ENCODE peak calls at places on chromosomes 4 and X, in seven cellular contexts. C is suprapubic skin, H is K562, F is GM23338, E is H1, G is stomach, O is transverse colon. T is an unnamed sample.

GRCh38 chrX:77731821-77732419 is 54.1 kb downstream of the ATRX start:
- DNase-seq in C (no peak), H (no peak), F (peak; percentile 28), E (no peak), G (no peak), O (no peak), T (no peak)

GRCh38 chr4:126752702-126753101 is 880.1 kb upstream of the INTU start:
- DNase-seq in C (no peak), H (no peak), F (no peak), E (no peak), G (no peak), O (no peak), T (no peak)

GRCh38 chrX:23898412-23898959 is 9.3 kb downstream of the APOO start:
- DNase-seq in C (no peak), H (no peak), F (no peak), E (no peak), G (no peak), O (no peak), T (no peak)

GRCh38 chrX:135931644-135932487 is 38.4 kb downstream of the SAGE1 start:
- DNase-seq in C (no peak), H (peak; percentile 39), F (peak; percentile 76), E (peak; percentile 64), G (peak; percentile 64), O (peak; percentile 56), T (peak; percentile 10)

GRCh38 chr4:73593631-73594241 is 26.5 kb downstream of the RASSF6 start:
- DNase-seq in C (no peak), H (no peak), F (peak; percentile 43), E (no peak), G (no peak), O (no peak), T (no peak)

GRCh38 chrX:31036895-31037294 is 34.9 kb downstream of the FTHL17 start:
- DNase-seq in C (no peak), H (peak; percentile 28), F (peak; percentile 60), E (peak; percentile 45), G (peak; percentile 57), O (peak; percentile 30), T (peak; percentile 3)

GRCh38 chrX:113305496-113305895 is 464.9 kb upstream of the AMOT start:
- DNase-seq in C (no peak), H (no peak), F (no peak), E (no peak), G (no peak), O (no peak), T (no peak)

GRCh38 chr4:10302096-10302495 is 155.1 kb downstream of the ZNF518B start:
- DNase-seq in C (no peak), H (no peak), F (no peak), E (no peak), G (no peak), O (no peak), T (no peak)

DNA sequence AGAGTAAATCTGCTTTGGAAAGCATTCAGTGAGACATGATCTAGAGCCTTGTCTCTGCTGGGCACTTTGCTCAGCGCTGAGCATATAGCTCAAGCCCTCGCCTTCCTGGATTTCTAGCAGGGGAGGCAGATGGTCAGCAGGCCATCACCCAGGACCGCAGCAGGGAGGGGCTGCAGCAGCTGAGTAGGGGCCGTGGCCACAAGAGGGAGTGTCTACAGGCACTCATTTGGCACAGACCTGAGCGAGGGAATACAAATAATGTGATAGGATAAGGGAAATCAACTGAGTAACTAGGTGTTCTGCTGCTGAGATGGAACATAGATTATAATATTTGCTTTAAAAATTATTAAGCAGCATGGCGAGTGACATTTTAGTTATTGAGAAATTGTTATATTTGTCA is 30.2 kb downstream of the OFD1 start:
- DNase-seq in C (no peak), H (no peak), F (peak; percentile 59), E (no peak), G (peak; percentile 60), O (no peak), T (peak; percentile 23)
- TF ChIP-seq CTCF in C (no peak), H (peak; percentile 26), F (peak; percentile 48), E (peak; percentile 48), G (no peak), O (no peak), T (peak; percentile 41)

DNA sequence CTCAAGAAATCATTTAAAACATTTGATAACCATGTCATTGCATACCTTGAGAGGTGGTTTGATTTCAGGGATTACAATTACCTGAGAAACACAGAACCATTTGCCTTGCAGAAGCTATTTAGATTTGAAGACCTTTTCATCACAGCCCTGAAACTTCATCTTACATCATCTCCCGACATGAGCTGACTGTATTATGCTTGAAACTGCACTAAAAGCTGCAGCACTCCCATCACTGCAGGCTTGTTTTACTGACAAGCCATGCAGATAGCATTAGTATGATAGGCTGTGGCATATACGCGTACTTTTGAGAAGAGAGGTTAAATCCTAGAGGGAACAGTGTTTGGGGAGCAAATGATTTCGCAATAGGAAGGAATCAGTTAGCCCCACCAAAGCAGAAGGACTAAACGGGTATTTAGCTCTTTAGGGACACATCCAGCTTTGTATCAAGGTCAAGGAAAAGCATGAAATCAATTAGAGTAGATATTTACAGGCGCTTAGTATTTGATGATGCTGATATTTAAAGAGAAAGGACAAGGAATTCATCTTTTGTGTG is 133.2 kb upstream of the DIAPH2 start:
- DNase-seq in C (no peak), H (no peak), F (no peak), E (no peak), G (no peak), O (no peak), T (no peak)
- TF ChIP-seq POLR2AphosphoS5 in C (no peak), H (no peak), F (no peak), E (no peak), G (no peak), O (no peak), T (no peak)

GRCh38 chr4:183250831-183251230 is 69.2 kb downstream of the CLDN22 start:
- DNase-seq in C (no peak), H (no peak), F (no peak), E (no peak), G (no peak), O (no peak), T (no peak)

GRCh38 chr4:183254162-183254561 is 65.9 kb downstream of the CLDN22 start:
- DNase-seq in C (no peak), H (no peak), F (no peak), E (no peak), G (no peak), O (no peak), T (no peak)

GRCh38 chr4:183253451-183253850 is 66.6 kb downstream of the CLDN22 start:
- DNase-seq in C (no peak), H (no peak), F (no peak), E (no peak), G (no peak), O (no peak), T (no peak)

GRCh38 chr4:183252959-183253358 is 67.1 kb downstream of the CLDN22 start:
- DNase-seq in C (no peak), H (no peak), F (no peak), E (no peak), G (no peak), O (no peak), T (no peak)

DNA sequence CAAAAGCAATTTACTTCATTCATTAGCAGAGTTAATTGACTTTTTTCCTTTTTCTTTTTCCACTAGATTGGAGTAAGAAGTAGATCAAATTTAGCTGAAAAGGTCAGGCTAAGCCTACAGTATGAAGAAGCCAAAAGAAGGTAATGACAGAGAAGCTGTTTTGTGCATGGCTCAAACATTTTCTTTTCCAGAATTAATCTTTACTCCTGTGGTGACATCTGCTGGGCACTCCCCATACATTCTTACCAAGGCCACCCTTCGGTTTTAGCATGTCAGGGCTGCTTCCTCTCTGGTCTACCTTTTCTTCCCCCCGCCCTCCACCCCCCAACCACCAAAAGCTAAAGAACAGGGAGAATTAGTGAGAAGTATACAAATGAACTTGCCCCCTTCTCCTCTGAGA is 70.2 kb downstream of the CLDN22 start:
- DNase-seq in C (no peak), H (no peak), F (peak; percentile 60), E (no peak), G (no peak), O (peak; percentile 19), T (no peak)
- TF ChIP-seq CTCF in C (no peak), H (peak; percentile 38), F (peak; percentile 43), E (peak; percentile 50), G (no peak), O (peak; percentile 16), T (peak; percentile 51)

DNA sequence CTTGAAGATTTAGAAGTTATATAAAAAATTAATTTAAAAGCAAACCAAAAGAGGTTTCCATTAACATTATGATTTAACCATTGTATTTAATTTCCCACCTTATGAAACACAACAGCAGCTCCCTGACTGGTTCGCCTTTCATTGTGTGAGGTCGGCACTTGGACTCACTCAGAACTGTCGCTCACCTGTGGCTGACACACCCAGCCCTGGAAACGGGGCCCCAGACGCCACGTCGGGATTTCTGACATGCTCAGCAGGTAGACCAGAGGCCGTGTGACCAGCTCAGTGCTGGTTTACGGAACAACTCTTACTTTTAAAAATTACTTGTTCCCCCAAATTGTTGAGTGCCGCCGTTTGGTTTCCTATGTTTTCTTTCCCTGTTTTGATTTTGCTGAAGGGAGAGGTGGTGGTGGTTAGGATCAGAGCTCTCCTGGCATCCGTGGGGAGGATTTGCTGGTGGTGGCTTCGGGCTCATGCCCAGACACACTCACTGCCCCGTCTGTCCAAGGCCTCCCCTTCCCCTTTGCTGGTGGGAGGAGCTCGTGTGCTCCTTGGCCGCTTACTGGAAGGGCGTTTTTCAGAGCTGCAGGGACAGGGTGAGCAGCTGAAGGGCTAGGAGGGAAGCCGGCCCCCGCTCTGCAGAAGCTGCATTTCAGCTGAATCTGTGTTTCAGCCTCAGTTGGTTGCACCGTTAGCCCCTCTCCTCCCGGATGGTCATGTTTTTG is 59.2 kb downstream of the CPLX1 start:
- DNase-seq in C (no peak), H (no peak), F (peak; percentile 60), E (no peak), G (no peak), O (no peak), T (no peak)
- TF ChIP-seq POLR2AphosphoS5 in C (no peak), H (no peak), F (peak; percentile 50), E (peak; percentile 47), G (no peak), O (no peak), T (no peak)

GRCh38 chr4:181569553-181569952 is 673.6 kb upstream of the TENM3 start:
- DNase-seq in C (no peak), H (no peak), F (peak; percentile 62), E (no peak), G (no peak), O (no peak), T (no peak)
- TF ChIP-seq CTCF in C (no peak), H (no peak), F (peak; percentile 73), E (peak; percentile 19), G (no peak), O (peak; percentile 15), T (peak; percentile 20)

T was measured in prostate gland.